ENCODE peak calls at places on chromosomes 6 and 20, in eight cellular contexts. P is T-helper 2 cell, G is H9, R is NCI-H748 treated with DMSO at 0.1 percent for 48 hours, B is sigmoid colon, O is NCI-H1105 treated with DMSO at 0.1 percent for 48 hours, K is progenitor cell of endocrine pancreas, A is RPMI7951. T is an unnamed sample.

GRCh38 chr6:111837641-111838500 is 35.4 kb downstream of the FYN start:
- DNase-seq in P (no peak), G (no peak), R (no peak), B (no peak), O (no peak), K (no peak), A (no peak), T (no peak)

GRCh38 chr6:11482616-11483015 is 54.9 kb upstream of the TMEM170B start:
- DNase-seq in P (no peak), G (no peak), R (no peak), B (no peak), O (no peak), K (no peak), A (no peak), T (no peak)

GRCh38 chr20:23870461-23870860 is 9.1 kb downstream of the CST5 start:
- DNase-seq in P (no peak), G (no peak), R (peak), B (no peak), O (no peak), K (no peak), A (no peak), T (no peak)

GRCh38 chr6:139824864-139825263 is 450.4 kb upstream of the CITED2 start:
- DNase-seq in P (no peak), G (no peak), R (no peak), B (no peak), O (no peak), K (no peak), A (no peak), T (no peak)

GRCh38 chr6:37311666-37312473 is 41.9 kb upstream of the RNF8 start:
- DNase-seq in P (no peak), G (no peak), R (no peak), B (no peak), O (no peak), K (no peak), A (peak), T (no peak)

GRCh38 chr20:57659131-57659788 is 39.0 kb upstream of the ZBP1 start:
- DNase-seq in P (no peak), G (peak), R (no peak), B (peak), O (no peak), K (no peak), A (no peak), T (no peak)

GRCh38 chr6:57193177-57193576 is 21.1 kb downstream of the BAG2 start:
- DNase-seq in P (no peak), G (no peak), R (no peak), B (no peak), O (no peak), K (no peak), A (no peak), T (no peak)

GRCh38 chr6:85764844-85765243 is 122.2 kb upstream of the SYNCRIP start:
- DNase-seq in P (no peak), G (no peak), R (no peak), B (no peak), O (no peak), K (no peak), A (no peak), T (no peak)

GRCh38 chr6:44841829-44842228 is 454.3 kb downstream of the CDC5L start:
- DNase-seq in P (no peak), G (no peak), R (no peak), B (no peak), O (no peak), K (no peak), A (no peak), T (no peak)

GRCh38 chr6:72616406-72617015 is 5.4 kb upstream of the KCNQ5 start:
- DNase-seq in P (no peak), G (no peak), R (no peak), B (no peak), O (no peak), K (no peak), A (peak), T (no peak)

GRCh38 chr6:67541591-67541990 is 1093.5 kb upstream of the ADGRB3 start:
- DNase-seq in P (no peak), G (no peak), R (no peak), B (no peak), O (no peak), K (no peak), A (no peak), T (no peak)

GRCh38 chr6:79384845-79385244 is 150.4 kb upstream of the HMGN3 start:
- DNase-seq in P (no peak), G (no peak), R (peak), B (no peak), O (peak), K (no peak), A (no peak), T (peak)

GRCh38 chr6:8193541-8193940 is 91.2 kb upstream of the EEF1E1 start:
- DNase-seq in P (no peak), G (no peak), R (no peak), B (no peak), O (no peak), K (no peak), A (no peak), T (no peak)

GRCh38 chr20:63972312-63973159 is 2.8 kb upstream of the ZNF512B start:
- DNase-seq in P (no peak), G (peak), R (no peak), B (peak), O (no peak), K (no peak), A (no peak), T (no peak)

GRCh38 chr6:167157414-167157813 is 366 bp downstream of the GPR31 start:
- DNase-seq in P (no peak), G (no peak), R (no peak), B (no peak), O (no peak), K (no peak), A (no peak), T (no peak)

GRCh38 chr6:31401403-31401802 is 2.0 kb upstream of the MICA start:
- DNase-seq in P (no peak), G (no peak), R (no peak), B (peak), O (no peak), K (no peak), A (peak), T (peak)

GRCh38 chr6:6005467-6006427 is 978 bp downstream of the NRN1 start:
- DNase-seq in P (no peak), G (no peak), R (no peak), B (no peak), O (no peak), K (no peak), A (no peak), T (no peak)

GRCh38 chr20:3405139-3405538 is 2.3 kb downstream of the DNAAF9 start:
- DNase-seq in P (no peak), G (no peak), R (no peak), B (no peak), O (no peak), K (no peak), A (no peak), T (no peak)

GRCh38 chr20:63835031-63835858 is 4.2 kb upstream of the ZBTB46 start:
- DNase-seq in P (no peak), G (peak), R (peak), B (peak), O (no peak), K (peak), A (peak), T (peak)

GRCh38 chr20:44087051-44087856 is 99.7 kb downstream of the JPH2 start:
- DNase-seq in P (no peak), G (no peak), R (no peak), B (peak), O (no peak), K (no peak), A (no peak), T (peak)

GRCh38 chr6:107564223-107564855 is 74.4 kb downstream of the SOBP start:
- DNase-seq in P (no peak), G (no peak), R (no peak), B (no peak), O (no peak), K (no peak), A (peak), T (no peak)

T was measured in MG63.